ENCODE peak calls at places on chromosomes 12 and 14, in eight cellular contexts. T is body of pancreas, V is stomach, X is right atrium auricular region, H is lower lobe of right lung, P is astrocyte, M is upper lobe of right lung, D is IMR-90. W is an unnamed sample. For H3K4me1, the result is how much of the 10 kb centered on the place peaks cover.

GRCh38 chr12:130162267-130162666 is at the start of gene FZD10:
- DNase-seq in T (no peak), V (no peak), X (no peak), H (no peak), P (no peak), M (peak), D (no peak), W (peak)

GRCh38 chr14:21121106-21121505 is 20.2 kb downstream of the TMEM253 start:
- DNase-seq in T (no peak), V (no peak), X (no peak), H (no peak), P (no peak), M (no peak), D (no peak), W (no peak)

GRCh38 chr14:61476737-61477410 is 155.5 kb downstream of the PRKCH start:
- DNase-seq in T (no peak), V (peak), X (peak), H (no peak), P (peak), M (no peak), D (peak), W (peak)

GRCh38 chr14:55505846-55506245 is 65.4 kb upstream of the TBPL2 start:
- DNase-seq in T (no peak), V (no peak), X (no peak), H (no peak), P (no peak), M (no peak), D (no peak), W (no peak)

GRCh38 chr12:10652192-10652591 is 21.7 kb downstream of the STYK1 start:
- DNase-seq in T (no peak), V (no peak), X (no peak), H (no peak), P (no peak), M (no peak), D (no peak), W (no peak)

GRCh38 chr12:21989819-21990412 is 48.7 kb upstream of the ABCC9 start:
- DNase-seq in T (no peak), V (no peak), X (no peak), H (no peak), P (peak), M (no peak), D (peak), W (peak)

GRCh38 chr12:1800646-1801284 is 19.6 kb upstream of the LRTM2 start:
- DNase-seq in T (peak), V (peak), X (no peak), H (peak), P (no peak), M (peak), D (peak), W (no peak)

GRCh38 chr14:102588821-102589220 is 3.6 kb upstream of the RCOR1 start:
- DNase-seq in T (no peak), V (no peak), X (no peak), H (no peak), P (no peak), M (no peak), D (no peak), W (no peak)

GRCh38 chr12:46364777-46365580 is 7.6 kb downstream of the SLC38A2 start:
- DNase-seq in T (peak), V (peak), X (peak), H (no peak), P (peak), M (no peak), D (peak), W (peak)

GRCh38 chr12:24625103-24625502 is 323.8 kb downstream of the BCAT1 start:
- DNase-seq in T (no peak), V (no peak), X (no peak), H (no peak), P (no peak), M (no peak), D (no peak), W (no peak)

GRCh38 chr14:39050389-39050788 is 52.6 kb downstream of the SEC23A start:
- DNase-seq in T (no peak), V (no peak), X (no peak), H (no peak), P (peak), M (no peak), D (peak), W (peak)

GRCh38 chr14:50619569-50620141 is 48.5 kb downstream of the SAV1 start:
- DNase-seq in T (no peak), V (no peak), X (no peak), H (no peak), P (peak), M (no peak), D (peak), W (peak)

GRCh38 chr12:57262126-57262822 is 11.3 kb upstream of the STAC3 start:
- DNase-seq in T (no peak), V (no peak), X (no peak), H (no peak), P (no peak), M (no peak), D (no peak), W (no peak)
- H3K4me1 ChIP-seq in T (under half), V (under half), X (under half), H (under half), P (under half), M (under half), D (under half), W (under half)

DNA sequence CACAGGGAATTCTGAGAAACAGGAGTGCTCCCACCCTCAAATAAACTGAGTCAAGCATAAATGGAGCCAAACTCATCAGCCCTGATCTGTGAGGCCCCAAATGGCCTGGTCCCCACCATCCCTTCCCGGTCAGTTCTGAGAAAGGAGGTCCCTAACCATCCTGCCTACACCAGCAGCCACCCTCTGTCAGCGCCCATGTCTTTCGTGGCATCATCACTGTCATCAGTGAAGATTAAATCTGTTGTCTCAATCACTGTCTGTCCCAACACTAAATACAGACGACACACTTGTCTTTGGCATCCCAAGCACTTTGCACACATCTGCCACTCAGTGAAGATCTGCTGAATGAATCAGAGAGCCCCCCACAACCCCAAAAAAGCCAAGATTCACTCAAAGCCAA is 22.4 kb downstream of the VPS37B start:
- DNase-seq in T (no peak), V (peak), X (no peak), H (no peak), P (no peak), M (no peak), D (no peak), W (no peak)
- H3K4me1 ChIP-seq in T (half or more), V (half or more), X (under half), H (half or more), P (under half), M (half or more), D (under half), W (under half)

DNA sequence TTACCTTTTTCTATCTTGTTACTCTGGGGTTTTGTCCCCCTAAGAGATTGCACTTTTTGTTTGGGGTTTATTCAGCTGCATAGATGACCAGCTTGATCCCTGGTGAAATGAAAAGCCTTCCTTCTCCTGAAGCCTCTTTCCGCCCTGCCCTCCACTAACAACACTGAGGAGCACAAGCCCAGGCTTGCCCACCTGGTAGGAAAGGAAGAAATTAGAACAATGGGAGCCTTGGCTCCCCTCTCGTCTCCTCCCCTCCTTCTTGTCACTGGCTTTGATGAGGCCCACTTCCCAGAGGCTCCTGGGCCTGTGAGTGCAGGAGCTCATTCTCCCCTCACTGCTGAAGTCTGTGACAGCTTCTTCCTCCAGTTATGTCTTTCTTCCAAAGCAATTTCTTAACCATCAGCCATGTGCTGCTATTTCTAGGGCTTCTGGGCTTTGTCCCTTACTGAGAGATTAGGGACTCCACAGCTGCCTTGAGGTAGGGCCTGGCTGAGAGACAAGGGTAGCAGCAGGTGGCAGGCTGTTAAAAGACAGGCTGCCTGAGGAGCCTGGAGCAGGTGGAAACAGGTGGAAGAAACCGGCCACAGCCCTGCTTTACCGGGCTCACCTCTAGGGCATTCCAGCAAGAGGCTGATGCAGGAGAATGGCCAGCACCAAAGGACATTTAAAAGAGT is 53.7 kb upstream of the SRSF5 start:
- DNase-seq in T (peak), V (peak), X (no peak), H (no peak), P (no peak), M (no peak), D (no peak), W (no peak)
- H3K4me1 ChIP-seq in T (under half), V (half or more), X (under half), H (half or more), P (under half), M (half or more), D (under half), W (under half)

DNA sequence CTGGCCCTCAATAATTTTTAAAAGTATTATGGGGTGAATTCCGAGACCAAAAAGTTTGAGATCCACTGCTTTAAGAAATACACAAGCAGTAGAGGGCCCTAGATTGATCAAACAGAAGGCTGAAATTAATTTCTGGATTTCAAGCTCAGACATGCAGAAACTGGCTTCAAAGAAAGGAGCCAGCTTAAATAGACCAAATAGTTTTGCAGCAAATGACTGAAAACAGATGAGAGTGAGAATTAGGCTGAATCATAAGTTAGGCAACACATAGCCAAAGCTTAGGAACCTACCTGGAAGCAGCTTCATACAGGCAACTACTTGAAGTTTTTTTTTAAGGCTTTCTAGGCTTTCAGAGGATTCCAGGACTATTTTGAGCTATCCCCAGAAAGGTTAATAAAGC is 12.4 kb downstream of the ATF7 start:
- DNase-seq in T (no peak), V (no peak), X (no peak), H (no peak), P (peak), M (no peak), D (peak), W (no peak)
- H3K4me1 ChIP-seq in T (under half), V (half or more), X (under half), H (under half), P (under half), M (under half), D (under half), W (under half)

GRCh38 chr12:88308825-88309224 is 166.7 kb downstream of the TMTC3 start:
- DNase-seq in T (no peak), V (no peak), X (no peak), H (no peak), P (peak), M (no peak), D (peak), W (no peak)

GRCh38 chr12:88303335-88303734 is 161.2 kb downstream of the TMTC3 start:
- DNase-seq in T (no peak), V (no peak), X (no peak), H (no peak), P (no peak), M (no peak), D (no peak), W (no peak)

GRCh38 chr12:88309546-88309945 is 167.4 kb downstream of the TMTC3 start:
- DNase-seq in T (no peak), V (no peak), X (no peak), H (no peak), P (peak), M (no peak), D (peak), W (no peak)

GRCh38 chr12:88305491-88305890 is 163.4 kb downstream of the TMTC3 start:
- DNase-seq in T (no peak), V (no peak), X (no peak), H (no peak), P (no peak), M (no peak), D (no peak), W (no peak)

GRCh38 chr12:88306471-88307069 is 164.5 kb downstream of the TMTC3 start:
- DNase-seq in T (no peak), V (no peak), X (no peak), H (no peak), P (no peak), M (no peak), D (no peak), W (no peak)
- H3K4me1 ChIP-seq in T (under half), V (under half), X (under half), H (under half), P (under half), M (under half), D (under half), W (under half)

GRCh38 chr12:124544983-124545382 is 22.4 kb downstream of the NCOR2 start:
- DNase-seq in T (no peak), V (no peak), X (no peak), H (no peak), P (no peak), M (no peak), D (no peak), W (no peak)

GRCh38 chr12:124543052-124543590 is 24.3 kb downstream of the NCOR2 start:
- DNase-seq in T (no peak), V (no peak), X (no peak), H (no peak), P (no peak), M (no peak), D (no peak), W (no peak)

GRCh38 chr12:124543591-124544310 is 23.7 kb downstream of the NCOR2 start:
- DNase-seq in T (peak), V (no peak), X (no peak), H (no peak), P (peak), M (no peak), D (no peak), W (no peak)

GRCh38 chr12:124545508-124546418 is 21.6 kb downstream of the NCOR2 start:
- DNase-seq in T (no peak), V (no peak), X (no peak), H (peak), P (peak), M (peak), D (peak), W (no peak)

DNA sequence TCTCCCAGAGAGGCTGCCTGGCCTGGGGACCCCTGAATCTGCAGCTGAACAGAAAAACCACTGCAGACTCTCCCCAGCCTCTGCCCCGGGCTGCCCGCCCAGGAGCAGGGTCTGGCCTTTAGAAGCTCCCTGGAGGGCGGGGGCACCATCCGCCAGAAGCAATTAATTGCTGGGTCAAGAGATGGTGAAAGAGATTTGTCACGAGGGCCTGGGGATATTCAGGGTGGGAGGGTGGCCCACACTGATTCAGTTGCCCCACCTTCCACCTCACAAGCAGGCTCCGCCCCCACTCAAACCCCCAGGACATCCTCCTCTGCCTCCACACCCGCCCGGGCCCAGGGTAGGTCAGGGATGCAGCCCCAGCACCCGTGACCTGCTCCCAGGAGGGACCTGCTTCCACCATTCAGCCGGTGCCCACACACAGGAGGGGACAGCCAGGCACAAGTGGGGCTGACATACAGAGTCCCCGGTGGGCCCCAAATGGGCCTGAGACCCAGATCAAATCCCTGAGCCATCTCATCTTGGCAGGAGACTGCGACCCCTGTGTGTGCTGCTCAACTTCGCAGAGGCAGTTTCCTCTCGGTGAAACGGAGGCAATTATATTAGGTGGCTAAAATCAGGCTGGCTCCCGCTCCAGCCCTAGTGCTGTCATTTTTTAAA is 23.0 kb downstream of the NCOR2 start:
- DNase-seq in T (no peak), V (no peak), X (no peak), H (no peak), P (no peak), M (no peak), D (no peak), W (no peak)
- H3K4me1 ChIP-seq in T (under half), V (half or more), X (under half), H (half or more), P (under half), M (half or more), D (under half), W (under half)

GRCh38 chr12:66594688-66595087 is 84.2 kb downstream of the GRIP1 start:
- DNase-seq in T (no peak), V (no peak), X (no peak), H (no peak), P (peak), M (no peak), D (no peak), W (no peak)
- H3K4me1 ChIP-seq in T (under half), V (under half), X (under half), H (under half), P (under half), M (under half), D (under half), W (under half)

GRCh38 chr14:52463375-52463774 is 88.9 kb downstream of the TXNDC16 start:
- DNase-seq in T (no peak), V (no peak), X (no peak), H (no peak), P (no peak), M (no peak), D (no peak), W (no peak)
- H3K4me1 ChIP-seq in T (under half), V (under half), X (under half), H (under half), P (under half), M (under half), D (under half), W (under half)

GRCh38 chr12:11656550-11656949 is 7.1 kb downstream of the ETV6 start:
- DNase-seq in T (no peak), V (no peak), X (no peak), H (no peak), P (no peak), M (no peak), D (no peak), W (no peak)

GRCh38 chr12:11660624-11661023 is 11.2 kb downstream of the ETV6 start:
- DNase-seq in T (no peak), V (no peak), X (no peak), H (no peak), P (no peak), M (no peak), D (no peak), W (no peak)

GRCh38 chr12:11658796-11659195 is 9.3 kb downstream of the ETV6 start:
- DNase-seq in T (no peak), V (no peak), X (no peak), H (no peak), P (peak), M (no peak), D (peak), W (no peak)

GRCh38 chr12:11654338-11654737 is 4.9 kb downstream of the ETV6 start:
- DNase-seq in T (no peak), V (no peak), X (no peak), H (no peak), P (no peak), M (no peak), D (no peak), W (no peak)

DNA sequence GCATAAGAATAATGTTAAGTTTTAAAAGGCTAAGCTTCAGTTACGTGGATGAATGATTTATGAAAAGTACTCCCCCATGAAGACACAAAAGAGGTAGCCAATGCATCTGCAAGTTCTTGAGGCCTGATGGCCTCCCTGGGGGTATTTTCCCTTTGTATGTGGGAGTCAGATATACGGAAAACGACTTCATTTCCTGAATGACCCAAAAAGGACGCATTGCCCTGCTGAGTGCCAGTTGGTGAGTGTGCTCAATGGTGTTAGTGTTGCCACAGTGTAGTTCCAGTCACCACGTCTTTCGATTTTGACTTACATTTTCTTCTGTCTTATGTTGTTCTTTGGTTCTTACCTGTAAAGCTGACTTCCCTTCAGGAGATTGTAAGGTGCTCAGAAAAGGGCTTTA is 8.0 kb downstream of the ETV6 start:
- DNase-seq in T (no peak), V (no peak), X (no peak), H (no peak), P (no peak), M (no peak), D (no peak), W (no peak)
- H3K4me1 ChIP-seq in T (half or more), V (half or more), X (under half), H (half or more), P (half or more), M (half or more), D (under half), W (under half)

W was measured in hepatocyte.